ENCODE peak calls at places on chromosomes 12 and 14, in seven cellular contexts. A is BE2C, X is OCI-LY7, I is GM12878, Z is mucosa of descending colon, C is thyroid gland, G is heart right ventricle. V is an unnamed sample. For H3K4me1, the result is how much of the 10 kb centered on the place peaks cover.

GRCh38 chr14:105486974-105487448 is 325 bp downstream of the CRIP1 start:
- DNase-seq in I (no peak), X (no peak), A (peak), Z (peak), C (no peak), G (peak), V (no peak)

GRCh38 chr12:14948672-14949071 is 10.3 kb upstream of the ERP27 start:
- DNase-seq in A (peak), C (peak), Z (no peak), X (peak), I (peak), G (no peak), V (no peak)

GRCh38 chr14:33938131-33938949 is 12.5 kb downstream of the EGLN3 start:
- DNase-seq in G (peak), X (no peak), Z (peak), I (peak), A (peak), C (peak), V (no peak)

GRCh38 chr14:59632381-59632780 is 55.8 kb upstream of the CCDC175 start:
- DNase-seq in X (peak), G (no peak), C (peak), A (peak), Z (no peak), I (no peak), V (no peak)

GRCh38 chr12:123131879-123132402 is 18.9 kb downstream of the PITPNM2 start:
- DNase-seq in X (peak), Z (peak), A (no peak), C (peak), I (no peak), G (no peak), V (no peak)

GRCh38 chr14:73718742-73719251 is 4.6 kb upstream of the PNMA1 start:
- DNase-seq in A (no peak), G (no peak), Z (no peak), C (no peak), I (no peak), X (no peak), V (no peak)

GRCh38 chr12:1635656-1636055 is 6.6 kb downstream of the WNT5B start:
- DNase-seq in X (no peak), Z (no peak), G (no peak), C (no peak), I (no peak), A (no peak), V (no peak)

GRCh38 chr12:96587691-96588090 is 98.3 kb downstream of the CFAP54 start:
- DNase-seq in Z (no peak), G (no peak), A (no peak), I (no peak), C (no peak), X (no peak), V (no peak)

GRCh38 chr14:68507544-68508081 is 285.3 kb downstream of the ZFP36L1 start:
- DNase-seq in X (peak), A (no peak), C (peak), I (no peak), G (no peak), Z (no peak), V (no peak)

GRCh38 chr12:56634837-56635538 is 4.9 kb upstream of the BAZ2A start:
- DNase-seq in Z (peak), G (peak), I (no peak), X (peak), A (peak), C (peak), V (no peak)

GRCh38 chr14:73591690-73592448 is at the start of gene ACOT4:
- DNase-seq in X (no peak), C (peak), A (no peak), I (no peak), Z (peak), G (peak), V (no peak)

GRCh38 chr14:50821471-50822464 is 9.2 kb downstream of the NIN start:
- DNase-seq in X (no peak), Z (peak), C (no peak), I (peak), A (no peak), G (peak), V (peak)

GRCh38 chr14:103548463-103549351 is 13.8 kb downstream of the BAG5 start:
- DNase-seq in A (peak), G (no peak), C (no peak), Z (peak), X (no peak), I (no peak), V (no peak)

GRCh38 chr14:21078287-21078686 is 8.2 kb downstream of the ARHGEF40 start:
- DNase-seq in X (no peak), G (no peak), C (no peak), A (no peak), I (no peak), Z (no peak), V (no peak)

GRCh38 chr12:51424094-51424661 is 453 bp upstream of the SLC4A8 start:
- DNase-seq in Z (no peak), X (no peak), A (no peak), I (no peak), G (no peak), C (no peak), V (no peak)

GRCh38 chr12:112939761-112940357 is 1.6 kb downstream of the OAS3 start:
- DNase-seq in X (peak), I (peak), Z (no peak), C (no peak), A (no peak), G (no peak), V (no peak)

GRCh38 chr14:64760916-64761315 is 56.7 kb downstream of the PLEKHG3 start:
- DNase-seq in X (no peak), C (no peak), I (no peak), G (no peak), A (no peak), Z (peak), V (no peak)

GRCh38 chr12:47409310-47409709 is 296.5 kb downstream of the RPAP3 start:
- DNase-seq in C (no peak), G (no peak), Z (no peak), X (no peak), A (no peak), I (no peak), V (no peak)

GRCh38 chr12:113082486-113083148 is 26.1 kb downstream of the DTX1 start:
- DNase-seq in G (no peak), A (no peak), Z (no peak), I (peak), X (no peak), C (no peak), V (no peak)

GRCh38 chr14:104864267-104865068 is 600 bp upstream of the CEP170B start:
- DNase-seq in G (peak), I (no peak), Z (peak), C (peak), A (peak), X (no peak), V (peak)

GRCh38 chr12:49088190-49088931 is 6.2 kb downstream of the DHH start:
- DNase-seq in X (peak), C (peak), Z (peak), A (peak), I (peak), G (peak), V (peak)

GRCh38 chr12:52916225-52916624 is 11.3 kb upstream of the KRT8 start:
- DNase-seq in X (no peak), A (no peak), G (no peak), I (no peak), C (no peak), Z (no peak), V (no peak)
- H3K4me1 ChIP-seq in X (under half), A (under half), G (under half), I (under half), C (under half), Z (under half), V (under half)

DNA sequence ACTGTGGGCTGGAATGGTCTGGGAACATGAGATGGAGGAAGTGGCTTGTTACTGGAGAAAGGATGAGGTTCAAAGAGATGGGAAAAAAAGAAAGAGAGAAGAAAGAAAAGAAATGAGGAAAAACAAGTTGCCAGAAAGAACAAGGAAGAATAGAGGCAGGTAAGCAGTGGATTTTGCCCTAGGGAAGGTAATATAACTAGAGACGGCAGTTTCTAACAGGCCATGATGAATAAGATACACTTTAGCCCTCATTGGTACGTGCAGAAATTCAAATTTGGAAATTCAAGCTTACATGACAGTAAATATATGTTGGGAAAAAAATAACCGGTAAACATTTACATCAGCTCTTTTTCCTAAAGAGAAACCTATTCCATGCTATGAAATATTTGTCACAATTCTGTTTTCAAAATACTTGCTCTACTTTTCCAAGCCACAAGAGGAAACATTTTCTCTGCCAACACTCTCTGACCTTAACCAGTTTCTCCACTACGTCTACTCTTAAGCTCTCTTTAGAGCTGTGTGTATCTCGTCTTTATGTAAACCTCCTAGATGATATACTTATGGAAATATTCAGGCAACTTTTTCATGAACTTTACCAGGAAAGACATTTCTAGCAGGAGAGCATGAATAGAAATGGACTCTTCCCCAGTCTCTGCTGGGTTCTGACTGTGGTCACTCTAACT is 268.9 kb upstream of the BTG1 start:
- DNase-seq in Z (no peak), X (no peak), I (no peak), G (no peak), A (no peak), C (no peak), V (no peak)
- TF ChIP-seq CTCF in Z (no peak), X (no peak), I (no peak), G (no peak), A (no peak), C (peak), V (no peak)

DNA sequence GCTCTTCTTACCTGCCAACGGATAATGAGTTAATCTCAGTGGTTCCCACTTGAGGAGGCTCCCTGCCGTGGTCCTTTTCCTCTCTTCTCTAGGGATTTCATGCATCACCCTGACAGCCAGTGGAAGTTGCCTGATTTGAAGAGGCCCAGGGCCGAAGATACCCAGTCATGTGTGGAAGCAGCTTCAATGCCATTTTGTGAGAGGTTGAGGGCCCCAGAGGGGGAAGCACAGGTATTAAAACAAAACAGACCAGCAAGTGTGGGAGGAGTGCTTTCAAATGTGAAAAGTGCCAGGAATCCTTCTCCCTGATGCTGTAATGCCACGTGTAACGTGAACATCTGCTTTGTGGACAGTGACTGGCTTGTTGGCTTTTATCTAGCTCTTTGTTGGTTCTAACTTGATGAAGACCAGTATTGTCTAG is 1.5 kb downstream of the TCP11L2 start:
- DNase-seq in A (no peak), G (no peak), I (no peak), C (peak), Z (no peak), X (no peak), V (no peak)
- H3K4me1 ChIP-seq in A (under half), G (half or more), I (under half), C (under half), Z (under half), X (under half), V (under half)

GRCh38 chr12:115947696-115948062 is 329.8 kb downstream of the MED13L start:
- DNase-seq in G (no peak), I (no peak), C (no peak), Z (no peak), A (no peak), X (no peak), V (no peak)
- TF ChIP-seq CTCF in G (no peak), I (no peak), C (no peak), Z (no peak), A (peak), X (no peak), V (no peak)

DNA sequence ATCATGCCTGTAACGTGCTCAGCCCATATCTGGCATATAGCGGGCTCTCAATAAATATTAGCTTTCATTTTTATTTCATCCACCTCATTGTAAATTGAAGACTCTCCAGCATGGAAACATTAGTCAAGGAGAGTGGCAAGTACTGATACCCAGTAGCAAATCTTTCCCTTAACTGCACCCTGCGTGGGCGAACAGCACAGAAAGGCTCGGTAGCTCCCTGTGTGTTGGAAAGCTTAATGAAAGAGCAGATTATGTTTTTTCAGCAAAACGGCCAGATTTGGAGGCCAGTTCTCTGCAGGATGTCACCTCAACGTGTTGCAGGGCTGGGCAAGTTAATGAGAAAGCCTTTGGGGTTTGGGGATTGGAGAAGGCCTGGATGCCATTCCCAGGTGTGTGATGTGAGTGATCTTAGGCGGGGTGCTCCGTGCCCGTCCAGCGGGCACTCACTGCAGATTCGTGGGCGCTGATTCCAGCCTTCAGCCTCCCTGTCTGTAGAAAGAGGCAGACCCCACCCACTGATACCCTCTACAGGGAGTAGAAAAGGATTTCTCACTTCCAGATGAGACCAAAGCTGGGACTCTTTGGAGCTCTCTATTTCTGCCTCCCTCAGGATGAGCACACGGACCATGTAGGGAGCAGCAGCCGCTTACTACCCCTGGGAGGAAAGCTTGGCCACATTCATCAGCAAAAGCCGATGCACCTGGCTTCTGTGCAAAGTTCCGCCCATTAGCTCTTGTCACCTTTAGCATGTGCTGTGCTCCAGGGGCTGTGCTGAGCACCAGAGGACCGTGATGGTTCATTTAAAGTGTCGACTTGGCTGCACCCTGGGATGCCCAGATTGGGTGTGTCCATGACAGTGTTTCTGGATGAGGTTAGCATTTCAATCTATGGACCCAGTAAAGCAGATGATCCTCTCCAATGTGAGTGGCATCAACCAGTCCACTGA is 29.1 kb downstream of the C14orf132 start:
- DNase-seq in G (no peak), X (no peak), I (no peak), A (no peak), Z (no peak), C (no peak), V (no peak)
- H3K4me1 ChIP-seq in G (under half), X (under half), I (under half), A (under half), Z (under half), C (under half), V (under half)